ENCODE peak calls at places on chromosomes 6 and 20, in five cellular contexts. S, O, H, D and C are unnamed samples.

GRCh38 chr6:93366506-93366905 is 52.9 kb downstream of the EPHA7 start:
- DNase-seq in O (no peak), H (no peak), S (no peak), D (no peak), C (no peak)

GRCh38 chr20:4161447-4162251 is 146.3 kb upstream of the RNF24 start:
- DNase-seq in S (peak), O (no peak), H (no peak), D (no peak), C (no peak)

GRCh38 chr20:32685541-32686529 is 12.1 kb upstream of the C20orf203 start:
- DNase-seq in H (peak), O (no peak), D (peak), S (no peak), C (peak)

GRCh38 chr6:150764638-150765456 is 100.7 kb upstream of the MTHFD1L start:
- DNase-seq in S (no peak), H (no peak), D (no peak), O (no peak), C (no peak)

GRCh38 chr6:106803188-106803587 is 171.3 kb downstream of the CD24 start:
- DNase-seq in S (no peak), D (no peak), H (no peak), O (no peak), C (no peak)

GRCh38 chr20:58893355-58894151 is 41.0 kb downstream of the GNAS start:
- DNase-seq in H (peak), D (no peak), S (no peak), O (no peak), C (no peak)

GRCh38 chr6:137487181-137487910 is 6.8 kb downstream of the OLIG3 start:
- DNase-seq in D (no peak), S (no peak), H (no peak), O (no peak), C (no peak)

GRCh38 chr6:33416386-33417126 is 1.4 kb downstream of the CUTA start:
- DNase-seq in O (no peak), S (no peak), H (peak), D (no peak), C (no peak)

GRCh38 chr6:44388876-44389275 is 1.4 kb downstream of the CDC5L start:
- DNase-seq in H (no peak), O (no peak), S (no peak), D (no peak), C (no peak)
- H3K4me3 ChIP-seq in H (peak), O (peak), S (peak), D (peak), C (peak)

DNA sequence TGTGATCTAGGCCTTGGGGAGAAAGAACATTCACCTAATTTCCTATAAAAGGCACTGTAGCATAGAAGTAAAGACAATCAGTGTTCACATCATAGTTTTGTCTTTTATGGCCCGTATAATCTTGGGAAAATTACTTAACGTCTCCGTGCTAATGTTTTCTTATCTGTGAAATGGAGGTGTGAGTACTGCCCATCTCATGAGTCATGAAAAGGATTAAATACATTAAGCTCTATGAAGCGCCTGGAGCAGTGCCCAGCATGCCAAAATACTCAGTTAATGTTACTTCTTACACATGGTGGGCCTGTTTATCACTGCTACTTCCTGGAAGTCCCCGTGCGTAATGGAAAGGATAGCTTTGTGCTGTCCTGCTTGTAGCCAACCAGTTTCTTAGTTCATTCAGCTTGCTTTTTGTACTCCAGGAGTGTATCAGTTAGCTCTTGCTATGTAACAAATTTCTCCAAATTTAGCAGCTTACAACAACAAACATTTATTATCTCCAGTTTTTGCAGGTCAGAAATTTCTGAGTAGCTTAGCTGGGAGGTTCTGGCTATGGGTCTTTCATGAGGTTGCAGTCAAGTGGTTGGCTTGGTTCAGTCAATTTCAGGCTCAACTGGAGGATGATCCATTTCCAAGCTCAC is 103.6 kb upstream of the BMP2 start:
- DNase-seq in H (no peak), S (peak), D (peak), O (no peak), C (peak)
- H3K4me3 ChIP-seq in H (no peak), S (no peak), D (no peak), O (no peak), C (no peak)

DNA sequence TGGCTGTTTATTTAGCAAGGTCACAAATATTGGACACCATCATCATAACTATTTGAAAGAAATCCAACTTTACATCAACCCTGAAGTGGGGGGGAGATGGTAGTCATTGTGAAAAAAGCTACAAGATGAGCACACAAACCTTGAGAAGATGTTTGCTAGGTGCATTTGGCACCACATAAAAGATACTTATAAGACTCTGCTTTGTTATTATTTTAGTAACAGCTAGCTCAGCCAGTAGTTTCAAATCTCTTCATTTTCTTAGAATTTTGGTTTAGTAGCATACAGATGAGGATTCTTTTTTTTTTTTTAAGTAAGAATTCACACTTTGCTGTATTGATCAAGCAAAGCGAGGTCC is 14.4 kb downstream of the ADTRP start:
- DNase-seq in D (no peak), H (no peak), S (no peak), O (no peak), C (no peak)
- H3K4me3 ChIP-seq in D (no peak), H (no peak), S (no peak), O (no peak), C (no peak)

GRCh38 chr6:15387118-15387517 is 141.2 kb downstream of the JARID2 start:
- DNase-seq in H (peak), O (no peak), D (peak), S (no peak), C (no peak)

GRCh38 chr6:15391500-15391899 is 145.6 kb downstream of the JARID2 start:
- DNase-seq in S (no peak), D (no peak), O (no peak), H (no peak), C (no peak)

GRCh38 chr6:15389079-15389758 is 143.3 kb downstream of the JARID2 start:
- DNase-seq in S (no peak), O (peak), D (peak), H (peak), C (no peak)

GRCh38 chr6:15392182-15392581 is 146.3 kb downstream of the JARID2 start:
- DNase-seq in H (no peak), S (no peak), O (no peak), D (no peak), C (no peak)

GRCh38 chr6:15389759-15390723 is 144.2 kb downstream of the JARID2 start:
- DNase-seq in S (no peak), H (peak), O (peak), D (peak), C (peak)
- H3K4me3 ChIP-seq in S (no peak), H (no peak), O (no peak), D (no peak), C (no peak)

DNA sequence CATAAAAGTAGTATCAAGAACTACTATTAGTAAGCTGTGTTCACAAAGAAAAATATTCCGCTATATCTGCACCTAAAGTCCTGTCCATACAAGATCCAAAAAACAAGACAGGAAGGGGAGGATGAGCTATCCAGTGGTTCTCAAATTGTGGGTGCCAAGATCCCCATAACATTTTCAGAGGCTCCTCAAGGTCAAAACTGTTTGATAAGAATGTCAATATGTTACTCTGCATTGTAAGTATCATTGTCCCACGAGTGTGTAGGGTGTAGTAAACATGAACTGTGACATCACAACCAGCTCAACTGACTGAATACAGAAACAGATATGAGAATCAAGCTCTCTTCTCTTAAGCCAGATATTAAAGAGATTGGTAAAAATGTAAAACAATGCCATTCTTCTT is 81.9 kb upstream of the HIVEP1 start:
- DNase-seq in O (no peak), S (no peak), D (no peak), H (no peak), C (no peak)
- H3K4me3 ChIP-seq in O (no peak), S (no peak), D (no peak), H (no peak), C (no peak)

DNA sequence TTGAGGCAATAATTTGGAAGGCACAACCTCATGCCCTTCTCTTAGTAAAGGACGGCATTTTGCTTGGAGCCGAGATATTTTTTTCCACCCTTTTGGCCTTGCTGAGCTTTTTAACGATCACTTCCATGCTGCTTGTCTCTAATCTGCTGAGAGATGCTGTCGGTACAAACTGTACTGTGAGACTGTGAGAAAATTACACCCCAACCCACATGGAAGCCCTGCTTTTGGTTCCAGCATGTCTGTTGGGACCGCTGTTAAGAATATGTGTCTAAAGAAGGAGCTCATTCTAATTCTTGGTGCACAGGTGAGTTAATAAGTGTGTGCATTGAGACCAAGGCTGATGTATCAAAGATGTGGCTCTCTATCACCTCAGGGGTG is 304.5 kb upstream of the MAP3K7 start:
- DNase-seq in S (no peak), D (no peak), H (no peak), O (no peak), C (no peak)
- H3K4me3 ChIP-seq in S (no peak), D (no peak), H (no peak), O (no peak), C (no peak)

DNA sequence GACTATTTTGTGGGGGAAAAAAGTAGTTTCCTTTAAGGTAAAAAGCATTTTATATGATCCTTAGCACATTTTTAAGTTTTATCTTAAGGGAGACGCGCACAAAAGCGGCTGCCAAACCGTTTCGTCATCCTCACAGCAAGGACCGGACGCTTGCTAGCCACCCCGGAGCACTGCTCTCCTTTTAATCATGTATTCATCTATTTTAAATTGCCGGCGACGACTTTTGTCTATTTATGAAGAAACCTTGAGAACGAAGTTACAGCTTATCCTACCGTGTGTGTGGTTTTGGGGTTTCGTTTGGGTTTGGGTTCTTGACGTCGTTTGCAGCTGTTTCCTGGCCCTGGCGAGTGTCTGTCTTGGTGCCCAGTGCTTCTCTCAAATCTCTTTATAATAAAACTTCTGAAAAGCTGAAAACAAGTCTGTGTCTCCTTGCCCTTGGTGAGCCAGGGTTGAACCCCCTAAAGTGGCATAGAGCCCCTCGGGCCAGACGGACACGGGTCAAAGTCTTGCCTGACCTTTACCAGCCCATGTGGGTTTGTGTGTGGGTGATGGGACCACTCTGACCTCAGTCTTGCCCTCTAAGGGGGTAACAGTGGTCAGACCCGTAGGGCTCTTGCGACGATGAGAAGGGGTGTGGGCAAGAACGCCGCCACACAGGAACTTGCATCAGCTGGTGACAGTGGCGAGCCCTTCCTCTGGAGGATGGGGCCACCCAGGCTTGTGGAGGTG is 117.6 kb downstream of the JPH2 start:
- DNase-seq in H (no peak), O (no peak), S (peak), D (no peak), C (peak)
- H3K4me3 ChIP-seq in H (no peak), O (no peak), S (no peak), D (no peak), C (no peak)

DNA sequence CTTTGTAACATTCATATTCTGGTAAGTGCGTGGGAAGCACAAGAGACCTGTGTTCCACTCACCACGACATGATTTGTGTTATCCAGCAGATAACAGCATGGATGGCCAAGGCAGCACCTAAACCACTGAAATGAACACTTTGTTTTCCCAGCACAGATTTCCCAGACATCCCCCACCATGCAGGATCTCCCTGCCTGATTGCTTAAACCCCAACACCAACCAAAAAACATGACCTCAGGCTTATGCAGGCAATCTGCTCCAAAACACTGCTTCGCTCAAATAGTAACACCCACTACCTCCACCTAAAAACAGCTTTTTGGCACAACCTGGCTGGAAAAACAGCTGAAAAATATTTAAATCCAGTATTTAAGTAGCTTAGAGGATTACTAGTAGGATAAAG is 286.3 kb upstream of the NT5E start:
- DNase-seq in D (no peak), H (peak), O (no peak), S (no peak), C (no peak)
- H3K4me3 ChIP-seq in D (no peak), H (no peak), O (no peak), S (no peak), C (no peak)